ENCODE peak calls at places on chromosomes 13 and 19, in six cellular contexts. One of them, this sample, is unnamed.

GRCh38 chr13:60753641-60754040 is 356.6 kb downstream of the TDRD3 start:
- DNase-seq in IMR-90: no peak
- DNase-seq in trophoblast cell: no peak
- DNase-seq in mesenchymal stem cell: peak; percentile 8
- DNase-seq in H1: no peak
- DNase-seq in neuronal stem cell: no peak
- DNase-seq in this sample: no peak

GRCh38 chr13:100818706-100819105 is 144.1 kb upstream of the TMTC4 start:
- DNase-seq in neuronal stem cell: no peak
- DNase-seq in mesenchymal stem cell: no peak
- DNase-seq in H1: no peak
- DNase-seq in IMR-90: no peak
- DNase-seq in trophoblast cell: peak; percentile 25
- DNase-seq in this sample: no peak

GRCh38 chr19:40718774-40719391 is 2.0 kb downstream of the ITPKC start:
- DNase-seq in mesenchymal stem cell: peak; percentile 56
- DNase-seq in trophoblast cell: peak; percentile 83
- DNase-seq in H1: no peak
- DNase-seq in IMR-90: peak; percentile 40
- DNase-seq in neuronal stem cell: no peak
- DNase-seq in this sample: peak; percentile 57

GRCh38 chr19:46624958-46625661 is at the start of gene PTGIR:
- DNase-seq in neuronal stem cell: no peak
- DNase-seq in mesenchymal stem cell: peak; percentile 96
- DNase-seq in IMR-90: peak; percentile 78
- DNase-seq in H1: no peak
- DNase-seq in trophoblast cell: no peak
- DNase-seq in this sample: no peak

GRCh38 chr13:21674271-21675009 is 3.6 kb downstream of the FGF9 start:
- DNase-seq in IMR-90: no peak
- DNase-seq in trophoblast cell: no peak
- DNase-seq in mesenchymal stem cell: no peak
- DNase-seq in H1: peak; percentile 65
- DNase-seq in neuronal stem cell: peak; percentile 39
- DNase-seq in this sample: peak; percentile 40

GRCh38 chr19:16328824-16329482 is 4.3 kb downstream of the KLF2 start:
- DNase-seq in IMR-90: peak; percentile 49
- DNase-seq in H1: no peak
- DNase-seq in neuronal stem cell: no peak
- DNase-seq in trophoblast cell: no peak
- DNase-seq in mesenchymal stem cell: peak; percentile 75
- DNase-seq in this sample: no peak

GRCh38 chr19:10433131-10433536 is 12.8 kb downstream of the PDE4A start:
- DNase-seq in H1: no peak
- DNase-seq in neuronal stem cell: no peak
- DNase-seq in IMR-90: no peak
- DNase-seq in trophoblast cell: no peak
- DNase-seq in mesenchymal stem cell: no peak
- DNase-seq in this sample: no peak

GRCh38 chr19:14563989-14564650 is 7.7 kb downstream of the NDUFB7 start:
- DNase-seq in IMR-90: no peak
- DNase-seq in trophoblast cell: no peak
- DNase-seq in mesenchymal stem cell: no peak
- DNase-seq in neuronal stem cell: no peak
- DNase-seq in H1: peak; percentile 89
- DNase-seq in this sample: peak; percentile 98

GRCh38 chr13:51645154-51645650 is 60.9 kb downstream of the WDFY2 start:
- DNase-seq in IMR-90: peak; percentile 57
- DNase-seq in mesenchymal stem cell: peak; percentile 96
- DNase-seq in trophoblast cell: peak; percentile 24
- DNase-seq in H1: no peak
- DNase-seq in neuronal stem cell: no peak
- DNase-seq in this sample: no peak

GRCh38 chr19:55365245-55365644 is 2.2 kb upstream of the GARIN5B start:
- DNase-seq in IMR-90: no peak
- DNase-seq in trophoblast cell: no peak
- DNase-seq in neuronal stem cell: no peak
- DNase-seq in H1: no peak
- DNase-seq in mesenchymal stem cell: no peak
- DNase-seq in this sample: no peak

GRCh38 chr13:72456486-72456885 is 270.9 kb downstream of the MZT1 start:
- DNase-seq in IMR-90: no peak
- DNase-seq in mesenchymal stem cell: no peak
- DNase-seq in neuronal stem cell: no peak
- DNase-seq in trophoblast cell: no peak
- DNase-seq in H1: no peak
- DNase-seq in this sample: no peak

GRCh38 chr19:16319466-16319865 is 5.2 kb upstream of the KLF2 start:
- DNase-seq in neuronal stem cell: no peak
- DNase-seq in mesenchymal stem cell: peak; percentile 43
- DNase-seq in trophoblast cell: no peak
- DNase-seq in IMR-90: peak; percentile 49
- DNase-seq in H1: no peak
- DNase-seq in this sample: no peak

GRCh38 chr13:64505511-64505910 is 2724.6 kb downstream of the PCDH9 start:
- DNase-seq in mesenchymal stem cell: peak; percentile 11
- DNase-seq in IMR-90: peak; percentile 80
- DNase-seq in neuronal stem cell: no peak
- DNase-seq in H1: no peak
- DNase-seq in trophoblast cell: no peak
- DNase-seq in this sample: no peak

GRCh38 chr13:36282818-36283432 is 14.7 kb downstream of the CCDC169 start:
- DNase-seq in mesenchymal stem cell: peak; percentile 50
- DNase-seq in H1: no peak
- DNase-seq in IMR-90: peak; percentile 57
- DNase-seq in trophoblast cell: no peak
- DNase-seq in neuronal stem cell: peak; percentile 12
- DNase-seq in this sample: no peak

GRCh38 chr13:33353210-33353609 is 67.7 kb upstream of the STARD13 start:
- DNase-seq in IMR-90: no peak
- DNase-seq in trophoblast cell: no peak
- DNase-seq in H1: no peak
- DNase-seq in neuronal stem cell: no peak
- DNase-seq in mesenchymal stem cell: no peak
- DNase-seq in this sample: no peak

GRCh38 chr13:37403776-37404497 is 194.6 kb downstream of the POSTN start:
- DNase-seq in IMR-90: peak; percentile 92
- DNase-seq in mesenchymal stem cell: peak; percentile 41
- DNase-seq in H1: no peak
- DNase-seq in neuronal stem cell: no peak
- DNase-seq in trophoblast cell: no peak
- DNase-seq in this sample: no peak

GRCh38 chr19:6828698-6829633 is 56.5 kb downstream of the VAV1 start:
- DNase-seq in neuronal stem cell: no peak
- DNase-seq in H1: no peak
- DNase-seq in IMR-90: no peak
- DNase-seq in mesenchymal stem cell: no peak
- DNase-seq in trophoblast cell: peak; percentile 79
- DNase-seq in this sample: peak; percentile 97

GRCh38 chr13:110064022-110064421 is 242.9 kb downstream of the COL4A1 start:
- DNase-seq in H1: no peak
- DNase-seq in IMR-90: no peak
- DNase-seq in trophoblast cell: no peak
- DNase-seq in mesenchymal stem cell: no peak
- DNase-seq in neuronal stem cell: no peak
- DNase-seq in this sample: no peak

GRCh38 chr19:18098891-18099622 is 1.5 kb downstream of the MAST3 start:
- DNase-seq in mesenchymal stem cell: no peak
- DNase-seq in IMR-90: no peak
- DNase-seq in H1: no peak
- DNase-seq in trophoblast cell: no peak
- DNase-seq in neuronal stem cell: no peak
- DNase-seq in this sample: no peak

GRCh38 chr19:29804493-29804892 is 7.3 kb upstream of the CCNE1 start:
- DNase-seq in neuronal stem cell: no peak
- DNase-seq in mesenchymal stem cell: no peak
- DNase-seq in IMR-90: no peak
- DNase-seq in H1: no peak
- DNase-seq in trophoblast cell: no peak
- DNase-seq in this sample: no peak

GRCh38 chr13:35987572-35988513 is 143.3 kb downstream of the DCLK1 start:
- DNase-seq in H1: peak; percentile 72
- DNase-seq in mesenchymal stem cell: no peak
- DNase-seq in neuronal stem cell: no peak
- DNase-seq in IMR-90: no peak
- DNase-seq in trophoblast cell: peak; percentile 90
- DNase-seq in this sample: peak; percentile 43

GRCh38 chr19:12484011-12484370 is 625 bp downstream of the ZNF709 start:
- DNase-seq in neuronal stem cell: peak; percentile 15
- DNase-seq in trophoblast cell: no peak
- DNase-seq in mesenchymal stem cell: no peak
- DNase-seq in IMR-90: peak; percentile 6
- DNase-seq in H1: no peak
- DNase-seq in this sample: no peak

GRCh38 chr13:32443111-32443510 is 15.2 kb upstream of the N4BP2L1 start:
- DNase-seq in trophoblast cell: no peak
- DNase-seq in H1: no peak
- DNase-seq in neuronal stem cell: no peak
- DNase-seq in mesenchymal stem cell: peak; percentile 33
- DNase-seq in IMR-90: peak; percentile 23
- DNase-seq in this sample: no peak

GRCh38 chr13:52383362-52383761 is 22.6 kb downstream of the THSD1 start:
- DNase-seq in mesenchymal stem cell: no peak
- DNase-seq in H1: no peak
- DNase-seq in trophoblast cell: no peak
- DNase-seq in neuronal stem cell: no peak
- DNase-seq in IMR-90: peak; percentile 28
- DNase-seq in this sample: no peak

GRCh38 chr19:48624791-48625723 is 5.8 kb downstream of the SPHK2 start:
- DNase-seq in trophoblast cell: no peak
- DNase-seq in IMR-90: no peak
- DNase-seq in neuronal stem cell: no peak
- DNase-seq in H1: no peak
- DNase-seq in mesenchymal stem cell: no peak
- DNase-seq in this sample: no peak

GRCh38 chr19:4794971-4795370 is 3.4 kb downstream of the FEM1A start:
- DNase-seq in IMR-90: no peak
- DNase-seq in mesenchymal stem cell: no peak
- DNase-seq in neuronal stem cell: no peak
- DNase-seq in H1: no peak
- DNase-seq in trophoblast cell: no peak
- DNase-seq in this sample: no peak
- H4K91ac ChIP-seq in IMR-90: no peak overlapping the region
- H4K91ac ChIP-seq in mesenchymal stem cell: no peak overlapping the region
- H4K91ac ChIP-seq in neuronal stem cell: no peak overlapping the region
- H4K91ac ChIP-seq in H1: no peak overlapping the region
- H4K91ac ChIP-seq in trophoblast cell: no peak overlapping the region
- H4K91ac ChIP-seq in this sample: no peak overlapping the region

GRCh38 chr13:74464656-74465055 is 330.5 kb upstream of the KLF12 start:
- DNase-seq in IMR-90: no peak
- DNase-seq in trophoblast cell: no peak
- DNase-seq in mesenchymal stem cell: no peak
- DNase-seq in H1: no peak
- DNase-seq in neuronal stem cell: no peak
- DNase-seq in this sample: no peak
- H4K91ac ChIP-seq in IMR-90: no peak overlapping the region
- H4K91ac ChIP-seq in trophoblast cell: no peak overlapping the region
- H4K91ac ChIP-seq in mesenchymal stem cell: no peak overlapping the region
- H4K91ac ChIP-seq in H1: no peak overlapping the region
- H4K91ac ChIP-seq in neuronal stem cell: no peak overlapping the region
- H4K91ac ChIP-seq in this sample: no peak overlapping the region

GRCh38 chr13:47085346-47085745 is 188.5 kb upstream of the HTR2A start:
- DNase-seq in neuronal stem cell: no peak
- DNase-seq in trophoblast cell: no peak
- DNase-seq in IMR-90: peak; percentile 44
- DNase-seq in mesenchymal stem cell: no peak
- DNase-seq in H1: no peak
- DNase-seq in this sample: no peak
- H4K91ac ChIP-seq in neuronal stem cell: no peak overlapping the region
- H4K91ac ChIP-seq in trophoblast cell: no peak overlapping the region
- H4K91ac ChIP-seq in IMR-90: no peak overlapping the region
- H4K91ac ChIP-seq in mesenchymal stem cell: no peak overlapping the region
- H4K91ac ChIP-seq in H1: no peak overlapping the region
- H4K91ac ChIP-seq in this sample: no peak overlapping the region

DNA sequence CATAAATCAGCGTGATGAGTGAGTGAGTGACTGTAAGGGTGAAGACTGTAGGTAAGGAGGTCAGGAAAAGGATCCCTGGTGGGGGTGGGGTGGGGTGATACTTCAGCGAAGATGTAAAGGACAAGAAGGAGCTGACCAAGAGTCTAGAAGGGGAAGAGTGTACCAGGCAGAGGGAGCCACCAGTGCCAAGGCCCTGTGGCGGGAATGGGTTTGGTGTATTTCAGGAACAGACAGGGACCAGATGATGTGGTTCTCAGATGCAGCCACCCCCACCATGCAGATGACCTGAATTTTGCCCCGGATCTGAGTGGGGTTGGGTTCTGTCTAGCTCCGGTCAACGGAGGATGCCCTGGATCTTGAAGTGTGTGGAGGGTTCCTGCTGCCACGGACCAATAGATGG is 30.1 kb upstream of the SLC7A10 start:
- DNase-seq in neuronal stem cell: no peak
- DNase-seq in trophoblast cell: no peak
- DNase-seq in H1: no peak
- DNase-seq in IMR-90: no peak
- DNase-seq in mesenchymal stem cell: no peak
- DNase-seq in this sample: no peak
- H4K91ac ChIP-seq in neuronal stem cell: no peak overlapping the region
- H4K91ac ChIP-seq in trophoblast cell: no peak overlapping the region
- H4K91ac ChIP-seq in H1: no peak overlapping the region
- H4K91ac ChIP-seq in IMR-90: no peak overlapping the region
- H4K91ac ChIP-seq in mesenchymal stem cell: no peak overlapping the region
- H4K91ac ChIP-seq in this sample: no peak overlapping the region

This sample was measured in H9.